ENCODE peak calls at places on chromosomes 12 and 14, in seven cellular contexts. Y is upper lobe of right lung; W is cardiac muscle cell; E is heart right ventricle; S is effector memory CD4-positive, alpha-beta T cell; B is esophagus muscularis mucosa; F is HCT116. H is an unnamed sample.

GRCh38 chr14:87529081-87529480 is 463.9 kb downstream of the GALC start:
- DNase-seq in Y (no peak), W (no peak), E (no peak), S (no peak), B (no peak), F (no peak), H (no peak)

GRCh38 chr12:40104461-40105264 is 1.2 kb downstream of the SLC2A13 start:
- DNase-seq in Y (peak), W (peak), E (peak), S (no peak), B (no peak), F (no peak), H (no peak)

GRCh38 chr14:102035914-102036313 is 50.9 kb downstream of the HSP90AA1 start:
- DNase-seq in Y (no peak), W (no peak), E (no peak), S (no peak), B (no peak), F (no peak), H (no peak)

GRCh38 chr14:23865502-23865901 is 88.1 kb upstream of the DHRS4 start:
- DNase-seq in Y (no peak), W (no peak), E (no peak), S (no peak), B (no peak), F (no peak), H (no peak)

GRCh38 chr12:111314949-111315539 is 53.9 kb downstream of the PHETA1 start:
- DNase-seq in Y (no peak), W (peak), E (no peak), S (no peak), B (no peak), F (no peak), H (no peak)

GRCh38 chr14:73714656-73715081 is 485 bp upstream of the PNMA1 start:
- DNase-seq in Y (no peak), W (peak), E (no peak), S (no peak), B (no peak), F (no peak), H (no peak)

GRCh38 chr12:72832024-72832423 is 559.9 kb downstream of the TRHDE start:
- DNase-seq in Y (no peak), W (no peak), E (peak), S (no peak), B (no peak), F (no peak), H (peak)

GRCh38 chr14:50937325-50937724 is 7.0 kb downstream of the PYGL start:
- DNase-seq in Y (no peak), W (peak), E (no peak), S (no peak), B (no peak), F (no peak), H (no peak)

GRCh38 chr14:21385170-21385904 is 1.5 kb upstream of the SUPT16H start:
- DNase-seq in Y (no peak), W (no peak), E (no peak), S (no peak), B (no peak), F (no peak), H (no peak)

GRCh38 chr12:4526923-4527546 is 11.7 kb upstream of the RAD51AP1 start:
- DNase-seq in Y (no peak), W (peak), E (no peak), S (no peak), B (no peak), F (no peak), H (no peak)

GRCh38 chr12:50105913-50106450 is 2.2 kb downstream of the GPD1 start:
- DNase-seq in Y (peak), W (no peak), E (no peak), S (no peak), B (no peak), F (no peak), H (no peak)

GRCh38 chr12:50103767-50104321 is at the start of gene GPD1:
- DNase-seq in Y (peak), W (peak), E (peak), S (no peak), B (no peak), F (peak), H (peak)

GRCh38 chr12:50103351-50103750 is 457 bp upstream of the GPD1 start:
- DNase-seq in Y (no peak), W (no peak), E (no peak), S (no peak), B (no peak), F (no peak), H (no peak)

GRCh38 chr12:50102648-50103309 is 1.0 kb upstream of the GPD1 start:
- DNase-seq in Y (peak), W (no peak), E (no peak), S (no peak), B (no peak), F (no peak), H (no peak)

GRCh38 chr12:50104614-50105366 is 982 bp downstream of the GPD1 start:
- DNase-seq in Y (peak), W (no peak), E (no peak), S (no peak), B (no peak), F (no peak), H (no peak)
- H3K27ac ChIP-seq in Y (no peak), W (no peak), E (no peak), S (no peak), B (no peak), F (no peak), H (peak)

GRCh38 chr14:85241022-85241880 is 288.7 kb upstream of the FLRT2 start:
- DNase-seq in Y (no peak), W (no peak), E (no peak), S (no peak), B (no peak), F (no peak), H (no peak)

GRCh38 chr14:85248881-85249635 is 280.9 kb upstream of the FLRT2 start:
- DNase-seq in Y (no peak), W (peak), E (no peak), S (no peak), B (no peak), F (no peak), H (no peak)

GRCh38 chr14:85247071-85247470 is 282.9 kb upstream of the FLRT2 start:
- DNase-seq in Y (no peak), W (no peak), E (no peak), S (no peak), B (no peak), F (no peak), H (no peak)

GRCh38 chr14:85243306-85243705 is 286.6 kb upstream of the FLRT2 start:
- DNase-seq in Y (no peak), W (no peak), E (no peak), S (no peak), B (no peak), F (no peak), H (no peak)
- H3K27ac ChIP-seq in Y (no peak), W (no peak), E (no peak), S (no peak), B (no peak), F (no peak), H (no peak)

GRCh38 chr14:63852817-63853730 is at the start of gene SYNE2:
- DNase-seq in Y (peak), W (peak), E (peak), S (peak), B (no peak), F (no peak), H (peak)

GRCh38 chr14:63854330-63854729 is 1.5 kb downstream of the SYNE2 start:
- DNase-seq in Y (no peak), W (no peak), E (no peak), S (no peak), B (no peak), F (no peak), H (no peak)

GRCh38 chr14:63853831-63854293 is 1.1 kb downstream of the SYNE2 start:
- DNase-seq in Y (peak), W (peak), E (peak), S (peak), B (no peak), F (no peak), H (no peak)

GRCh38 chr14:63857467-63858030 is 4.7 kb downstream of the SYNE2 start:
- DNase-seq in Y (no peak), W (no peak), E (no peak), S (peak), B (no peak), F (no peak), H (no peak)

GRCh38 chr14:63855272-63855671 is 2.5 kb downstream of the SYNE2 start:
- DNase-seq in Y (no peak), W (no peak), E (no peak), S (no peak), B (no peak), F (no peak), H (no peak)
- H3K27ac ChIP-seq in Y (no peak), W (no peak), E (peak), S (peak), B (no peak), F (no peak), H (no peak)

GRCh38 chr14:64196026-64196425 is 98.1 kb downstream of the ESR2 start:
- DNase-seq in Y (no peak), W (no peak), E (no peak), S (no peak), B (no peak), F (no peak), H (no peak)

GRCh38 chr14:64195194-64195593 is 99.0 kb downstream of the ESR2 start:
- DNase-seq in Y (no peak), W (no peak), E (no peak), S (no peak), B (no peak), F (no peak), H (no peak)

GRCh38 chr14:64196668-64197411 is 97.3 kb downstream of the ESR2 start:
- DNase-seq in Y (peak), W (peak), E (peak), S (no peak), B (no peak), F (no peak), H (peak)

GRCh38 chr14:64193821-64194220 is 100.3 kb downstream of the ESR2 start:
- DNase-seq in Y (no peak), W (no peak), E (no peak), S (no peak), B (no peak), F (no peak), H (no peak)

DNA sequence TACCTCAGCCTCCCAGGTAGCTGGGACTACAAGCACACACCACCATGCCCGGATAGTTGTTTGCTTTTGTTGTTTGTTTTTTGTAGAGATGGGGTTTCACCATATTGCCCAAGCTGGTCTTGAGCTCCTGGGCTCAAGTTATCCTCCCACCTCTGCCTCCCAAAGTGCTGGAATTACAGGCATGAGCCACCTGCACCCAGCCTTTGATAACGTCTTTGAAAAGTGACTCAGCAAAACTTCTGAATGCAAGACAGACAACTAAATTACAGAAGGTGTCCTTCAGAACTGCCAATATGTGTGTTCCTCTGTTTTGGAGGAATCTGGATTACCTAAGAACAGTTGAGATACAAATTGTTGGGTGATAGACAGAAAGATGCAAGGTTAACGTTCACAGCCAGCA is 99.8 kb downstream of the ESR2 start:
- DNase-seq in Y (no peak), W (no peak), E (no peak), S (no peak), B (no peak), F (no peak), H (no peak)
- H3K27ac ChIP-seq in Y (no peak), W (no peak), E (no peak), S (peak), B (no peak), F (no peak), H (no peak)

DNA sequence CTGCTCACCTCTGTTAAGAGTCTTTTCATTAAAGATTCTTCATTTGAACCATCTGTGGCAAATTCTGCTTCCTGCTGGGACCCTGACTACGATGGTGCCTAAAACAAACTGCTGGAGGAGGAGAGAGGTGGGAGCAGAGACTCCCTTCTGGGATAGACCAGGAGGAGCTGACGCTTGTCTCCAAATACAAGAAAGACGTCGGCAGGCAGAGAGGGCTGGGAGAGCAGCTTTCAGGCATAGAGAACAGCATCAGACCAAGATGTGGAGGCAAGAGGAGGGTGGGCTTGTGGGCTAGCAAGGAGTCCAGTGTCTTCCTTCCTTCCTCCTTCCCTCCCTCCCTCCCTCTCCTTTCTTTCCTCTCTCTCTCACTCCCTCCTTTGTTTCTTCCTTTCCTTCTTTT is 358.6 kb downstream of the VRK1 start:
- DNase-seq in Y (no peak), W (no peak), E (no peak), S (no peak), B (no peak), F (no peak), H (no peak)
- H3K27ac ChIP-seq in Y (no peak), W (no peak), E (no peak), S (no peak), B (no peak), F (no peak), H (no peak)

GRCh38 chr14:38774162-38774561 is 328.9 kb downstream of the SEC23A start:
- DNase-seq in Y (no peak), W (no peak), E (no peak), S (no peak), B (no peak), F (no peak), H (no peak)

GRCh38 chr14:38775986-38776385 is 327.0 kb downstream of the SEC23A start:
- DNase-seq in Y (no peak), W (no peak), E (no peak), S (no peak), B (no peak), F (no peak), H (no peak)

DNA sequence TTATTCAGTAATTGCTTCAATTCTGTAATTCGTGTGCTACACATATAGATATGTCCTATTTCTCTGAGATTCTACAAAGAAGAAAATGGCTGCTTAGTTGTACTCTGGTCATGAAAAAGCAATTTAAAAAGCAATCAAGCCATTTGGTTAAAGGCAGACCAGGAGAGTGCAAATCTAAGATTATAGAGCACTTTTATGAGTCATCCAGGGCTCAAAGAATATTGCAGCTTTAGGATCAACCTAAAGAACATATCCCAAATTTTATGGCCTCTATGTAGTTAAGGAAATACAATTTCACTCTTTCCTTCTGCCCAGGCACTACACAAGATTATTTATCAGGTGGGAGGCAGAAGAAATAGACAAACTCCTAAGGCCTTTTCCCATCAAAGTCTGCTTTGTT is 332.8 kb downstream of the SEC23A start:
- DNase-seq in Y (no peak), W (no peak), E (no peak), S (no peak), B (no peak), F (no peak), H (no peak)
- H3K27ac ChIP-seq in Y (no peak), W (no peak), E (no peak), S (no peak), B (no peak), F (no peak), H (peak)